ENCODE peak calls at places on chromosomes 7 and 10, in seven cellular contexts. U is NCI-H774; Y is activated T-cell treated with anti-CD3 and anti-CD28 coated beads, Interleukin-2, amount 50 U/mL, for 72 hours; F is astrocyte of the spinal cord; W is transverse colon; V is mucosa of gallbladder; G is activated CD4-positive, alpha-beta T cell treated with anti-CD3 and anti-CD28 coated beads for 24 hours. B is an unnamed sample.

GRCh38 chr7:152014722-152015121 is 10.8 kb upstream of the GALNT11 start:
- DNase-seq in Y (no peak), U (peak), G (no peak), W (no peak), F (no peak), V (no peak), B (no peak)

GRCh38 chr7:155198901-155199845 is 98.5 kb upstream of the INSIG1 start:
- DNase-seq in V (no peak), F (peak), W (no peak), U (no peak), G (peak), Y (peak), B (no peak)

GRCh38 chr10:101694674-101695403 is at the start of gene FBXW4:
- DNase-seq in W (peak), G (peak), Y (peak), F (no peak), U (peak), V (peak), B (peak)

GRCh38 chr10:42850931-42851330 is 68.3 kb downstream of the BMS1 start:
- DNase-seq in F (no peak), V (no peak), G (no peak), Y (no peak), W (no peak), U (no peak), B (no peak)

GRCh38 chr10:32878646-32879045 is 79.4 kb downstream of the ITGB1 start:
- DNase-seq in V (no peak), F (no peak), W (no peak), G (no peak), Y (no peak), U (no peak), B (no peak)

GRCh38 chr10:34760606-34761005 is 54.5 kb downstream of the PARD3 start:
- DNase-seq in V (no peak), F (no peak), Y (no peak), G (no peak), W (no peak), U (no peak), B (no peak)

GRCh38 chr7:157519798-157520244 is 183.0 kb downstream of the DNAJB6 start:
- DNase-seq in F (no peak), U (no peak), W (no peak), V (no peak), Y (no peak), G (no peak), B (no peak)

GRCh38 chr10:129955591-129956284 is 8.3 kb downstream of the EBF3 start:
- DNase-seq in V (no peak), G (no peak), Y (no peak), U (no peak), W (no peak), F (no peak), B (no peak)

GRCh38 chr7:27160147-27160545 is 3.7 kb upstream of the HOXA7 start:
- DNase-seq in U (no peak), G (no peak), V (no peak), F (no peak), W (peak), Y (no peak), B (no peak)

GRCh38 chr7:141679014-141679413 is 23.0 kb downstream of the DENND11 start:
- DNase-seq in Y (no peak), G (no peak), W (no peak), V (no peak), F (no peak), U (no peak), B (no peak)

GRCh38 chr10:15842493-15843169 is 17.7 kb downstream of the MINDY3 start:
- DNase-seq in W (no peak), G (no peak), Y (no peak), V (no peak), U (no peak), F (no peak), B (no peak)

GRCh38 chr10:59839576-59839975 is 66.8 kb downstream of the CCDC6 start:
- DNase-seq in W (no peak), G (no peak), U (no peak), V (no peak), F (peak), Y (no peak), B (no peak)

GRCh38 chr10:118528426-118528825 is 67.0 kb downstream of the PRLHR start:
- DNase-seq in F (no peak), W (no peak), U (no peak), Y (no peak), V (no peak), G (no peak), B (no peak)

GRCh38 chr10:97336942-97337719 is 2.6 kb upstream of the FRAT2 start:
- DNase-seq in F (no peak), G (no peak), V (peak), W (peak), Y (no peak), U (no peak), B (no peak)

GRCh38 chr10:52801951-52802350 is 29.4 kb upstream of the MBL2 start:
- DNase-seq in Y (no peak), U (no peak), W (no peak), F (no peak), V (no peak), G (no peak), B (no peak)

GRCh38 chr7:27130540-27131389 is at the start of gene HOXA4:
- DNase-seq in V (peak), G (peak), Y (peak), F (peak), W (peak), U (no peak), B (peak)

GRCh38 chr10:119316729-119317097 is 109.3 kb downstream of the GRK5 start:
- DNase-seq in Y (no peak), F (peak), V (no peak), W (no peak), G (no peak), U (no peak), B (no peak)

GRCh38 chr10:133467286-133467911 is 13.7 kb downstream of the SCART1 start:
- DNase-seq in U (no peak), V (no peak), Y (no peak), W (no peak), F (no peak), G (no peak), B (no peak)

GRCh38 chr7:143248781-143249354 is 14.4 kb upstream of the GSTK1 start:
- DNase-seq in F (no peak), V (peak), G (no peak), Y (no peak), U (no peak), W (peak), B (no peak)

GRCh38 chr10:43340619-43341018 is 30.8 kb upstream of the FXYD4 start:
- DNase-seq in Y (no peak), U (no peak), V (peak), W (no peak), G (no peak), F (no peak), B (no peak)

GRCh38 chr10:100303724-100304319 is 17.3 kb upstream of the BLOC1S2 start:
- DNase-seq in G (no peak), Y (no peak), W (no peak), U (no peak), F (peak), V (no peak), B (no peak)

GRCh38 chr7:57225666-57226065 is 93.4 kb upstream of the ZNF479 start:
- DNase-seq in V (no peak), U (no peak), W (no peak), Y (no peak), G (no peak), F (no peak), B (no peak)

GRCh38 chr10:77230194-77230593 is 407.4 kb downstream of the KCNMA1 start:
- DNase-seq in V (no peak), F (peak), W (no peak), Y (no peak), U (no peak), G (no peak), B (no peak)

GRCh38 chr10:132862485-132863420 is 76.8 kb upstream of the NKX6-2 start:
- DNase-seq in V (no peak), W (peak), F (no peak), Y (no peak), G (no peak), U (no peak), B (no peak)

GRCh38 chr10:129966831-129967578 is 2.9 kb upstream of the EBF3 start:
- DNase-seq in F (no peak), Y (no peak), G (no peak), W (no peak), U (no peak), V (no peak), B (no peak)

GRCh38 chr7:15720849-15721471 is 34.5 kb upstream of the MEOX2 start:
- DNase-seq in G (no peak), Y (no peak), W (peak), F (peak), U (peak), V (peak), B (no peak)

GRCh38 chr7:27631411-27631810 is 31.3 kb downstream of the HIBADH start:
- DNase-seq in Y (no peak), G (no peak), F (no peak), V (no peak), U (no peak), W (no peak), B (no peak)

GRCh38 chr7:24738577-24738976 is 18.7 kb downstream of the GSDME start:
- DNase-seq in F (no peak), V (no peak), U (no peak), G (no peak), Y (no peak), W (no peak), B (no peak)

GRCh38 chr10:66746246-66746645 is 179.6 kb upstream of the LRRTM3 start:
- DNase-seq in U (no peak), Y (no peak), V (no peak), G (no peak), F (no peak), W (no peak), B (no peak)

GRCh38 chr7:41956712-41957111 is 253.8 kb upstream of the INHBA start:
- DNase-seq in G (no peak), V (no peak), F (no peak), U (no peak), W (no peak), Y (no peak), B (no peak)

GRCh38 chr7:68700414-68700813 is 897.9 kb upstream of the AUTS2 start:
- DNase-seq in Y (no peak), V (no peak), U (no peak), F (peak), G (no peak), W (no peak), B (no peak)

GRCh38 chr7:91569702-91570457 is 305.6 kb downstream of the FZD1 start:
- DNase-seq in V (no peak), W (no peak), U (no peak), G (no peak), F (no peak), Y (no peak), B (no peak)

GRCh38 chr7:1562126-1562525 is 6.1 kb upstream of the TMEM184A start:
- DNase-seq in W (no peak), G (no peak), Y (no peak), U (no peak), F (no peak), V (no peak), B (no peak)

GRCh38 chr10:23412223-23412622 is 26.7 kb upstream of the OTUD1 start:
- DNase-seq in W (no peak), Y (peak), F (no peak), G (no peak), V (no peak), U (no peak), B (no peak)

GRCh38 chr10:80613466-80613865 is 75.8 kb downstream of the SH2D4B start:
- DNase-seq in U (no peak), W (no peak), V (no peak), G (no peak), Y (no peak), F (no peak), B (no peak)

GRCh38 chr7:40880581-40880980 is 745.8 kb downstream of the SUGCT start:
- DNase-seq in G (no peak), W (no peak), U (no peak), V (no peak), Y (no peak), F (peak), B (no peak)

B was measured in GM18507.